ENCODE peak calls at places on chromosomes 13 and 19, in four cellular contexts. W is neuronal stem cell, Q is MV-4-11, H is transverse colon. T is an unnamed sample.

GRCh38 chr13:99969934-99970760 is 1.4 kb downstream of the ZIC5 start:
- DNase-seq in W (no peak), Q (no peak), H (no peak), T (peak)

GRCh38 chr19:912181-913079 is 589 bp downstream of the R3HDM4 start:
- DNase-seq in W (no peak), Q (no peak), H (no peak), T (peak)

GRCh38 chr19:55437410-55437809 is 5.7 kb downstream of the SHISA7 start:
- DNase-seq in W (peak), Q (peak), H (no peak), T (no peak)

GRCh38 chr19:36638862-36639510 is 27.7 kb downstream of the ZNF461 start:
- DNase-seq in W (no peak), Q (no peak), H (no peak), T (no peak)

GRCh38 chr13:75411924-75412537 is 69.9 kb downstream of the TBC1D4 start:
- DNase-seq in W (no peak), Q (no peak), H (no peak), T (no peak)

GRCh38 chr13:27309967-27310598 is 39.5 kb downstream of the RASL11A start:
- DNase-seq in W (no peak), Q (no peak), H (no peak), T (no peak)

GRCh38 chr13:94079876-94080275 is 399.6 kb downstream of the DCT start:
- DNase-seq in W (no peak), Q (no peak), H (no peak), T (no peak)

GRCh38 chr13:33644607-33645543 is 173.1 kb upstream of the RFC3 start:
- DNase-seq in W (no peak), Q (peak), H (no peak), T (no peak)

GRCh38 chr19:29323972-29324680 is 111.2 kb upstream of the UQCRFS1 start:
- DNase-seq in W (no peak), Q (no peak), H (no peak), T (peak)

GRCh38 chr13:94309997-94310842 is 169.3 kb downstream of the DCT start:
- DNase-seq in W (no peak), Q (no peak), H (no peak), T (no peak)

GRCh38 chr19:55366790-55367189 is 3.5 kb downstream of the IL11 start:
- DNase-seq in W (no peak), Q (no peak), H (no peak), T (no peak)

GRCh38 chr19:48806518-48806817 is 4.4 kb downstream of the BCAT2 start:
- DNase-seq in W (no peak), Q (peak), H (no peak), T (peak)

GRCh38 chr19:35756373-35757230 is at the start of gene HSPB6:
- DNase-seq in W (no peak), Q (no peak), H (peak), T (peak)

GRCh38 chr13:97879646-97880297 is 73.7 kb upstream of the IPO5 start:
- DNase-seq in W (no peak), Q (no peak), H (no peak), T (no peak)

GRCh38 chr13:111903143-111903542 is 163.8 kb upstream of the SOX1 start:
- DNase-seq in W (no peak), Q (no peak), H (no peak), T (peak)

GRCh38 chr13:49652691-49653305 is 24.5 kb downstream of the ARL11 start:
- DNase-seq in W (peak), Q (peak), H (peak), T (peak)

GRCh38 chr19:1457892-1458291 is 8.0 kb downstream of the APC2 start:
- DNase-seq in W (no peak), Q (no peak), H (no peak), T (no peak)

GRCh38 chr19:15264061-15264932 is 32.0 kb upstream of the EPHX3 start:
- DNase-seq in W (peak), Q (peak), H (peak), T (peak)

GRCh38 chr19:40806385-40807146 is 7.6 kb downstream of the EGLN2 start:
- DNase-seq in W (peak), Q (peak), H (peak), T (peak)

GRCh38 chr13:49214917-49215376 is 5.2 kb upstream of the MLNR start:
- DNase-seq in W (no peak), Q (peak), H (peak), T (peak)

GRCh38 chr13:89255844-89256406 is 1584.8 kb downstream of the SLITRK5 start:
- DNase-seq in W (no peak), Q (no peak), H (no peak), T (no peak)

T was measured in activated CD8-positive, alpha-beta memory T cell treated with anti-CD3 and anti-CD28 coated beads, Interleukin-2, amount 10 ng/mL, durations not matched to agents 7 days and 5 days.